ENCODE peak calls at places on chromosomes 1 and 21, in ten cellular contexts. One of them, this sample, is unnamed.

GRCh38 chr1:208048904-208049303 is 138.0 kb upstream of the CD34 start:
- DNase-seq in hepatic stellate cell: no peak
- DNase-seq in memory B cell: no peak
- DNase-seq in SK-N-DZ: no peak
- DNase-seq in spleen: no peak
- DNase-seq in BE2C: no peak
- DNase-seq in gastrocnemius medialis: no peak
- DNase-seq in heart left ventricle: no peak
- DNase-seq in skeletal muscle cell: no peak
- DNase-seq in central memory CD8-positive, alpha-beta T cell: no peak
- DNase-seq in this sample: no peak

GRCh38 chr21:30268608-30269197 is 14.0 kb downstream of the KRTAP24-1 start:
- DNase-seq in hepatic stellate cell: no peak
- DNase-seq in memory B cell: no peak
- DNase-seq in SK-N-DZ: no peak
- DNase-seq in spleen: no peak
- DNase-seq in BE2C: peak
- DNase-seq in gastrocnemius medialis: no peak
- DNase-seq in heart left ventricle: no peak
- DNase-seq in skeletal muscle cell: no peak
- DNase-seq in central memory CD8-positive, alpha-beta T cell: no peak
- DNase-seq in this sample: no peak

GRCh38 chr1:213989740-213990472 is 2.1 kb downstream of the PROX1 start:
- DNase-seq in hepatic stellate cell: no peak
- DNase-seq in memory B cell: no peak
- DNase-seq in SK-N-DZ: no peak
- DNase-seq in spleen: no peak
- DNase-seq in BE2C: peak
- DNase-seq in gastrocnemius medialis: peak
- DNase-seq in heart left ventricle: no peak
- DNase-seq in skeletal muscle cell: no peak
- DNase-seq in central memory CD8-positive, alpha-beta T cell: no peak
- DNase-seq in this sample: no peak

GRCh38 chr1:33903210-33903589 is 39.3 kb downstream of the HMGB4 start:
- DNase-seq in hepatic stellate cell: no peak
- DNase-seq in memory B cell: no peak
- DNase-seq in SK-N-DZ: no peak
- DNase-seq in spleen: no peak
- DNase-seq in BE2C: no peak
- DNase-seq in gastrocnemius medialis: no peak
- DNase-seq in heart left ventricle: no peak
- DNase-seq in skeletal muscle cell: no peak
- DNase-seq in central memory CD8-positive, alpha-beta T cell: no peak
- DNase-seq in this sample: no peak

GRCh38 chr21:42597487-42598158 is 55.8 kb upstream of the PDE9A start:
- DNase-seq in hepatic stellate cell: no peak
- DNase-seq in memory B cell: no peak
- DNase-seq in SK-N-DZ: no peak
- DNase-seq in spleen: no peak
- DNase-seq in BE2C: no peak
- DNase-seq in gastrocnemius medialis: no peak
- DNase-seq in heart left ventricle: no peak
- DNase-seq in skeletal muscle cell: no peak
- DNase-seq in central memory CD8-positive, alpha-beta T cell: no peak
- DNase-seq in this sample: no peak

GRCh38 chr1:244963231-244963826 is 99.0 kb upstream of the HNRNPU start:
- DNase-seq in hepatic stellate cell: no peak
- DNase-seq in memory B cell: no peak
- DNase-seq in SK-N-DZ: no peak
- DNase-seq in spleen: no peak
- DNase-seq in BE2C: no peak
- DNase-seq in gastrocnemius medialis: no peak
- DNase-seq in heart left ventricle: no peak
- DNase-seq in skeletal muscle cell: no peak
- DNase-seq in central memory CD8-positive, alpha-beta T cell: no peak
- DNase-seq in this sample: no peak

GRCh38 chr1:31007462-31007991 is 58.0 kb downstream of the PUM1 start:
- DNase-seq in hepatic stellate cell: peak
- DNase-seq in memory B cell: no peak
- DNase-seq in SK-N-DZ: no peak
- DNase-seq in spleen: no peak
- DNase-seq in BE2C: no peak
- DNase-seq in gastrocnemius medialis: no peak
- DNase-seq in heart left ventricle: no peak
- DNase-seq in skeletal muscle cell: peak
- DNase-seq in central memory CD8-positive, alpha-beta T cell: no peak
- DNase-seq in this sample: no peak

GRCh38 chr1:4551706-4552105 is 102.7 kb upstream of the AJAP1 start:
- DNase-seq in hepatic stellate cell: no peak
- DNase-seq in memory B cell: no peak
- DNase-seq in SK-N-DZ: no peak
- DNase-seq in spleen: no peak
- DNase-seq in BE2C: no peak
- DNase-seq in gastrocnemius medialis: no peak
- DNase-seq in heart left ventricle: no peak
- DNase-seq in skeletal muscle cell: no peak
- DNase-seq in central memory CD8-positive, alpha-beta T cell: no peak
- DNase-seq in this sample: no peak

GRCh38 chr21:45391743-45392079 is 13.3 kb upstream of the COL18A1 start:
- DNase-seq in hepatic stellate cell: no peak
- DNase-seq in memory B cell: no peak
- DNase-seq in SK-N-DZ: no peak
- DNase-seq in spleen: peak
- DNase-seq in BE2C: no peak
- DNase-seq in gastrocnemius medialis: no peak
- DNase-seq in heart left ventricle: no peak
- DNase-seq in skeletal muscle cell: no peak
- DNase-seq in central memory CD8-positive, alpha-beta T cell: no peak
- DNase-seq in this sample: no peak

GRCh38 chr1:72371259-72372035 is 89.1 kb upstream of the NEGR1 start:
- DNase-seq in hepatic stellate cell: peak
- DNase-seq in memory B cell: no peak
- DNase-seq in SK-N-DZ: no peak
- DNase-seq in spleen: no peak
- DNase-seq in BE2C: no peak
- DNase-seq in gastrocnemius medialis: no peak
- DNase-seq in heart left ventricle: no peak
- DNase-seq in skeletal muscle cell: no peak
- DNase-seq in central memory CD8-positive, alpha-beta T cell: no peak
- DNase-seq in this sample: no peak

GRCh38 chr1:117237701-117238413 is 27.1 kb upstream of the VTCN1 start:
- DNase-seq in hepatic stellate cell: no peak
- DNase-seq in memory B cell: no peak
- DNase-seq in SK-N-DZ: no peak
- DNase-seq in spleen: no peak
- DNase-seq in BE2C: no peak
- DNase-seq in gastrocnemius medialis: no peak
- DNase-seq in heart left ventricle: no peak
- DNase-seq in skeletal muscle cell: no peak
- DNase-seq in central memory CD8-positive, alpha-beta T cell: no peak
- DNase-seq in this sample: no peak

GRCh38 chr1:202251424-202252256 is 58.0 kb downstream of the LGR6 start:
- DNase-seq in hepatic stellate cell: no peak
- DNase-seq in memory B cell: no peak
- DNase-seq in SK-N-DZ: no peak
- DNase-seq in spleen: peak
- DNase-seq in BE2C: no peak
- DNase-seq in gastrocnemius medialis: no peak
- DNase-seq in heart left ventricle: no peak
- DNase-seq in skeletal muscle cell: no peak
- DNase-seq in central memory CD8-positive, alpha-beta T cell: no peak
- DNase-seq in this sample: no peak

GRCh38 chr1:10646347-10646861 is 150.0 kb downstream of the CASZ1 start:
- DNase-seq in hepatic stellate cell: peak
- DNase-seq in memory B cell: no peak
- DNase-seq in SK-N-DZ: peak
- DNase-seq in spleen: no peak
- DNase-seq in BE2C: no peak
- DNase-seq in gastrocnemius medialis: no peak
- DNase-seq in heart left ventricle: peak
- DNase-seq in skeletal muscle cell: peak
- DNase-seq in central memory CD8-positive, alpha-beta T cell: no peak
- DNase-seq in this sample: no peak

GRCh38 chr1:174135200-174135599 is 24.1 kb upstream of the RABGAP1L start:
- DNase-seq in hepatic stellate cell: no peak
- DNase-seq in memory B cell: no peak
- DNase-seq in SK-N-DZ: no peak
- DNase-seq in spleen: no peak
- DNase-seq in BE2C: no peak
- DNase-seq in gastrocnemius medialis: no peak
- DNase-seq in heart left ventricle: no peak
- DNase-seq in skeletal muscle cell: no peak
- DNase-seq in central memory CD8-positive, alpha-beta T cell: no peak
- DNase-seq in this sample: no peak

GRCh38 chr21:32929633-32930038 is 96.1 kb upstream of the OLIG2 start:
- DNase-seq in hepatic stellate cell: no peak
- DNase-seq in memory B cell: no peak
- DNase-seq in SK-N-DZ: no peak
- DNase-seq in spleen: no peak
- DNase-seq in BE2C: no peak
- DNase-seq in gastrocnemius medialis: no peak
- DNase-seq in heart left ventricle: no peak
- DNase-seq in skeletal muscle cell: no peak
- DNase-seq in central memory CD8-positive, alpha-beta T cell: no peak
- DNase-seq in this sample: no peak